ENCODE peak calls at places on chromosome 5, in ten cellular contexts. One of them, this sample, is unnamed.
A peak's percentile ranks its signal among the peaks of the same experiment; 100 is the strongest.

GRCh38 chr5:35345222-35345621 is 114.9 kb upstream of the PRLR start:
- DNase-seq in K562: no peak
- DNase-seq in heart left ventricle: no peak
- DNase-seq in ovary: no peak
- DNase-seq in HepG2: peak; percentile 4
- DNase-seq in right lobe of liver: no peak
- DNase-seq in A549: peak; percentile 10
- DNase-seq in IMR-90: no peak
- DNase-seq in Peyer's patch: no peak
- DNase-seq in lower leg skin: no peak
- DNase-seq in this sample: no peak

GRCh38 chr5:96320797-96321196 is 112.3 kb downstream of the PCSK1 start:
- DNase-seq in HepG2: no peak
- DNase-seq in A549: no peak
- DNase-seq in K562: no peak
- DNase-seq in ovary: no peak
- DNase-seq in right lobe of liver: no peak
- DNase-seq in lower leg skin: no peak
- DNase-seq in heart left ventricle: no peak
- DNase-seq in IMR-90: peak; percentile 61
- DNase-seq in Peyer's patch: no peak
- DNase-seq in this sample: no peak

GRCh38 chr5:172417130-172417802 is 37.1 kb downstream of the SH3PXD2B start:
- DNase-seq in heart left ventricle: peak; percentile 15
- DNase-seq in lower leg skin: no peak
- DNase-seq in K562: peak; percentile 25
- DNase-seq in right lobe of liver: no peak
- DNase-seq in A549: peak; percentile 18
- DNase-seq in IMR-90: no peak
- DNase-seq in Peyer's patch: no peak
- DNase-seq in HepG2: no peak
- DNase-seq in ovary: peak; percentile 16
- DNase-seq in this sample: no peak

GRCh38 chr5:53303105-53303504 is 177.3 kb upstream of the FST start:
- DNase-seq in Peyer's patch: no peak
- DNase-seq in heart left ventricle: no peak
- DNase-seq in right lobe of liver: no peak
- DNase-seq in A549: no peak
- DNase-seq in ovary: no peak
- DNase-seq in HepG2: no peak
- DNase-seq in lower leg skin: no peak
- DNase-seq in K562: no peak
- DNase-seq in IMR-90: peak; percentile 88
- DNase-seq in this sample: no peak

GRCh38 chr5:133907075-133907474 is 61.4 kb downstream of the C5orf15 start:
- DNase-seq in ovary: no peak
- DNase-seq in Peyer's patch: no peak
- DNase-seq in lower leg skin: no peak
- DNase-seq in A549: no peak
- DNase-seq in right lobe of liver: no peak
- DNase-seq in IMR-90: no peak
- DNase-seq in HepG2: no peak
- DNase-seq in K562: no peak
- DNase-seq in heart left ventricle: peak; percentile 79
- DNase-seq in this sample: no peak

GRCh38 chr5:107418071-107418470 is 252.7 kb downstream of the EFNA5 start:
- DNase-seq in K562: no peak
- DNase-seq in Peyer's patch: no peak
- DNase-seq in heart left ventricle: no peak
- DNase-seq in ovary: no peak
- DNase-seq in HepG2: no peak
- DNase-seq in right lobe of liver: no peak
- DNase-seq in lower leg skin: no peak
- DNase-seq in A549: no peak
- DNase-seq in IMR-90: no peak
- DNase-seq in this sample: no peak

GRCh38 chr5:111775224-111775623 is 18.2 kb upstream of the NREP start:
- DNase-seq in HepG2: no peak
- DNase-seq in lower leg skin: no peak
- DNase-seq in K562: no peak
- DNase-seq in Peyer's patch: no peak
- DNase-seq in ovary: no peak
- DNase-seq in IMR-90: peak; percentile 64
- DNase-seq in A549: no peak
- DNase-seq in right lobe of liver: no peak
- DNase-seq in heart left ventricle: no peak
- DNase-seq in this sample: no peak

GRCh38 chr5:119059740-119060255 is 11.1 kb upstream of the DMXL1 start:
- DNase-seq in K562: peak; percentile 31
- DNase-seq in Peyer's patch: no peak
- DNase-seq in A549: no peak
- DNase-seq in ovary: no peak
- DNase-seq in heart left ventricle: no peak
- DNase-seq in lower leg skin: no peak
- DNase-seq in HepG2: no peak
- DNase-seq in right lobe of liver: no peak
- DNase-seq in IMR-90: no peak
- DNase-seq in this sample: no peak

GRCh38 chr5:142550471-142550870 is 135.4 kb downstream of the FGF1 start:
- DNase-seq in A549: no peak
- DNase-seq in K562: no peak
- DNase-seq in right lobe of liver: no peak
- DNase-seq in HepG2: no peak
- DNase-seq in ovary: no peak
- DNase-seq in heart left ventricle: no peak
- DNase-seq in IMR-90: no peak
- DNase-seq in lower leg skin: no peak
- DNase-seq in Peyer's patch: no peak
- DNase-seq in this sample: no peak

GRCh38 chr5:38023799-38024198 is 184.0 kb upstream of the GDNF start:
- DNase-seq in heart left ventricle: no peak
- DNase-seq in ovary: no peak
- DNase-seq in HepG2: peak; percentile 12
- DNase-seq in right lobe of liver: no peak
- DNase-seq in A549: no peak
- DNase-seq in IMR-90: no peak
- DNase-seq in K562: no peak
- DNase-seq in Peyer's patch: no peak
- DNase-seq in lower leg skin: no peak
- DNase-seq in this sample: no peak

GRCh38 chr5:153480401-153480800 is 10.1 kb upstream of the GRIA1 start:
- DNase-seq in A549: no peak
- DNase-seq in IMR-90: peak; percentile 52
- DNase-seq in lower leg skin: no peak
- DNase-seq in HepG2: no peak
- DNase-seq in ovary: no peak
- DNase-seq in Peyer's patch: no peak
- DNase-seq in K562: no peak
- DNase-seq in right lobe of liver: no peak
- DNase-seq in heart left ventricle: peak; percentile 28
- DNase-seq in this sample: no peak

GRCh38 chr5:163917741-163918140 is 412.3 kb downstream of the MAT2B start:
- DNase-seq in right lobe of liver: no peak
- DNase-seq in heart left ventricle: no peak
- DNase-seq in IMR-90: peak; percentile 8
- DNase-seq in K562: no peak
- DNase-seq in A549: no peak
- DNase-seq in lower leg skin: no peak
- DNase-seq in ovary: no peak
- DNase-seq in HepG2: no peak
- DNase-seq in Peyer's patch: no peak
- DNase-seq in this sample: no peak

GRCh38 chr5:67012241-67012640 is 184.4 kb downstream of the CD180 start:
- DNase-seq in HepG2: no peak
- DNase-seq in K562: no peak
- DNase-seq in Peyer's patch: no peak
- DNase-seq in A549: no peak
- DNase-seq in right lobe of liver: no peak
- DNase-seq in heart left ventricle: no peak
- DNase-seq in IMR-90: peak; percentile 58
- DNase-seq in ovary: no peak
- DNase-seq in lower leg skin: no peak
- DNase-seq in this sample: no peak
- TF ChIP-seq POLR2A in HepG2: no peak
- TF ChIP-seq POLR2A in K562: no peak
- TF ChIP-seq POLR2A in Peyer's patch: no peak
- TF ChIP-seq POLR2A in A549: no peak
- TF ChIP-seq POLR2A in right lobe of liver: no peak
- TF ChIP-seq POLR2A in heart left ventricle: no peak
- TF ChIP-seq POLR2A in IMR-90: no peak
- TF ChIP-seq POLR2A in ovary: no peak
- TF ChIP-seq POLR2A in lower leg skin: no peak
- TF ChIP-seq POLR2A in this sample: no peak

GRCh38 chr5:159294921-159295320 is 31.8 kb downstream of the UBLCP1 start:
- DNase-seq in Peyer's patch: no peak
- DNase-seq in IMR-90: no peak
- DNase-seq in lower leg skin: no peak
- DNase-seq in HepG2: no peak
- DNase-seq in ovary: no peak
- DNase-seq in K562: no peak
- DNase-seq in A549: no peak
- DNase-seq in heart left ventricle: no peak
- DNase-seq in right lobe of liver: no peak
- DNase-seq in this sample: no peak

GRCh38 chr5:159286420-159287035 is 23.4 kb downstream of the UBLCP1 start:
- DNase-seq in lower leg skin: no peak
- DNase-seq in Peyer's patch: no peak
- DNase-seq in heart left ventricle: no peak
- DNase-seq in right lobe of liver: no peak
- DNase-seq in HepG2: peak; percentile 5
- DNase-seq in K562: no peak
- DNase-seq in ovary: no peak
- DNase-seq in A549: peak; percentile 35
- DNase-seq in IMR-90: peak; percentile 48
- DNase-seq in this sample: no peak

GRCh38 chr5:159290741-159291140 is 27.7 kb downstream of the UBLCP1 start:
- DNase-seq in HepG2: no peak
- DNase-seq in Peyer's patch: no peak
- DNase-seq in heart left ventricle: no peak
- DNase-seq in ovary: no peak
- DNase-seq in IMR-90: peak; percentile 19
- DNase-seq in lower leg skin: no peak
- DNase-seq in A549: no peak
- DNase-seq in right lobe of liver: no peak
- DNase-seq in K562: no peak
- DNase-seq in this sample: no peak
- TF ChIP-seq POLR2A in HepG2: no peak
- TF ChIP-seq POLR2A in Peyer's patch: no peak
- TF ChIP-seq POLR2A in heart left ventricle: no peak
- TF ChIP-seq POLR2A in ovary: no peak
- TF ChIP-seq POLR2A in IMR-90: no peak
- TF ChIP-seq POLR2A in lower leg skin: no peak
- TF ChIP-seq POLR2A in A549: no peak
- TF ChIP-seq POLR2A in right lobe of liver: no peak
- TF ChIP-seq POLR2A in K562: no peak
- TF ChIP-seq POLR2A in this sample: no peak

GRCh38 chr5:140548300-140548688 is 832 bp downstream of the EIF4EBP3 start:
- DNase-seq in HepG2: no peak
- DNase-seq in right lobe of liver: no peak
- DNase-seq in A549: no peak
- DNase-seq in K562: no peak
- DNase-seq in ovary: no peak
- DNase-seq in Peyer's patch: no peak
- DNase-seq in IMR-90: no peak
- DNase-seq in lower leg skin: no peak
- DNase-seq in heart left ventricle: no peak
- DNase-seq in this sample: no peak

GRCh38 chr5:140547508-140548299 is at the start of gene EIF4EBP3:
- DNase-seq in K562: peak; percentile 86
- DNase-seq in right lobe of liver: peak; percentile 98
- DNase-seq in IMR-90: peak; percentile 95
- DNase-seq in Peyer's patch: peak; percentile 99
- DNase-seq in heart left ventricle: peak; percentile 98
- DNase-seq in ovary: peak; percentile 97
- DNase-seq in HepG2: peak; percentile 94
- DNase-seq in A549: peak; percentile 90
- DNase-seq in lower leg skin: peak; percentile 99
- DNase-seq in this sample: peak; percentile 82

GRCh38 chr5:140548791-140549190 is 1.3 kb downstream of the EIF4EBP3 start:
- DNase-seq in A549: no peak
- DNase-seq in right lobe of liver: no peak
- DNase-seq in IMR-90: no peak
- DNase-seq in K562: no peak
- DNase-seq in HepG2: no peak
- DNase-seq in ovary: no peak
- DNase-seq in heart left ventricle: no peak
- DNase-seq in Peyer's patch: no peak
- DNase-seq in lower leg skin: peak; percentile 79
- DNase-seq in this sample: no peak

GRCh38 chr5:140550147-140551079 is 3.0 kb downstream of the EIF4EBP3 start:
- DNase-seq in heart left ventricle: no peak
- DNase-seq in right lobe of liver: no peak
- DNase-seq in K562: no peak
- DNase-seq in ovary: no peak
- DNase-seq in A549: no peak
- DNase-seq in lower leg skin: peak; percentile 75
- DNase-seq in HepG2: no peak
- DNase-seq in Peyer's patch: no peak
- DNase-seq in IMR-90: no peak
- DNase-seq in this sample: no peak

GRCh38 chr5:140549237-140550144 is 2.0 kb downstream of the EIF4EBP3 start:
- DNase-seq in HepG2: no peak
- DNase-seq in Peyer's patch: no peak
- DNase-seq in IMR-90: peak; percentile 41
- DNase-seq in K562: peak; percentile 37
- DNase-seq in ovary: no peak
- DNase-seq in heart left ventricle: peak; percentile 66
- DNase-seq in right lobe of liver: peak; percentile 31
- DNase-seq in lower leg skin: peak; percentile 85
- DNase-seq in A549: no peak
- DNase-seq in this sample: no peak
- TF ChIP-seq POLR2A in HepG2: no peak
- TF ChIP-seq POLR2A in Peyer's patch: peak; percentile 14
- TF ChIP-seq POLR2A in IMR-90: no peak
- TF ChIP-seq POLR2A in K562: peak; percentile 46
- TF ChIP-seq POLR2A in ovary: no peak
- TF ChIP-seq POLR2A in heart left ventricle: no peak
- TF ChIP-seq POLR2A in right lobe of liver: no peak
- TF ChIP-seq POLR2A in lower leg skin: no peak
- TF ChIP-seq POLR2A in A549: no peak
- TF ChIP-seq POLR2A in this sample: peak; percentile 55

GRCh38 chr5:72325566-72326297 is 5.6 kb downstream of the PTCD2 start:
- DNase-seq in ovary: no peak
- DNase-seq in HepG2: no peak
- DNase-seq in right lobe of liver: no peak
- DNase-seq in A549: no peak
- DNase-seq in K562: no peak
- DNase-seq in heart left ventricle: no peak
- DNase-seq in lower leg skin: no peak
- DNase-seq in IMR-90: peak; percentile 85
- DNase-seq in Peyer's patch: no peak
- DNase-seq in this sample: no peak

GRCh38 chr5:72314571-72315172 is 5.4 kb downstream of the MRPS27 start:
- DNase-seq in HepG2: peak; percentile 71
- DNase-seq in A549: peak; percentile 68
- DNase-seq in K562: no peak
- DNase-seq in ovary: peak; percentile 20
- DNase-seq in lower leg skin: no peak
- DNase-seq in Peyer's patch: no peak
- DNase-seq in IMR-90: peak; percentile 82
- DNase-seq in right lobe of liver: peak; percentile 22
- DNase-seq in heart left ventricle: peak; percentile 60
- DNase-seq in this sample: no peak

GRCh38 chr5:72324186-72324825 is 4.1 kb downstream of the PTCD2 start:
- DNase-seq in IMR-90: no peak
- DNase-seq in heart left ventricle: no peak
- DNase-seq in lower leg skin: no peak
- DNase-seq in K562: no peak
- DNase-seq in A549: peak; percentile 17
- DNase-seq in right lobe of liver: no peak
- DNase-seq in ovary: no peak
- DNase-seq in Peyer's patch: no peak
- DNase-seq in HepG2: no peak
- DNase-seq in this sample: no peak

GRCh38 chr5:72320022-72320898 is at the start of the genes MRPS27 and PTCD2:
- DNase-seq in lower leg skin: peak; percentile 99
- DNase-seq in ovary: peak; percentile 94
- DNase-seq in heart left ventricle: peak; percentile 97
- DNase-seq in K562: peak; percentile 95
- DNase-seq in right lobe of liver: peak; percentile 95
- DNase-seq in HepG2: peak; percentile 95
- DNase-seq in A549: peak; percentile 99
- DNase-seq in Peyer's patch: peak; percentile 94
- DNase-seq in IMR-90: peak; percentile 99
- DNase-seq in this sample: peak; percentile 91
- TF ChIP-seq POLR2A in lower leg skin: no peak
- TF ChIP-seq POLR2A in ovary: no peak
- TF ChIP-seq POLR2A in heart left ventricle: peak; percentile 55
- TF ChIP-seq POLR2A in K562: peak; percentile 97
- TF ChIP-seq POLR2A in right lobe of liver: peak; percentile 69
- TF ChIP-seq POLR2A in HepG2: peak; percentile 89
- TF ChIP-seq POLR2A in A549: peak; percentile 85
- TF ChIP-seq POLR2A in Peyer's patch: peak; percentile 47
- TF ChIP-seq POLR2A in IMR-90: peak; percentile 74
- TF ChIP-seq POLR2A in this sample: peak; percentile 94

This sample was measured in GM12892.